ENCODE peak calls at places on chromosomes 12 and 14, in six cellular contexts. One of them, this sample, is unnamed.

GRCh38 chr12:57135939-57136338 is 7.7 kb downstream of the LRP1 start:
- DNase-seq in fibroblast of lung: peak; percentile 45
- DNase-seq in choroid plexus epithelial cell: no peak
- DNase-seq in cardiac fibroblast: no peak
- DNase-seq in body of pancreas: peak; percentile 22
- DNase-seq in lower leg skin: no peak
- DNase-seq in this sample: no peak

GRCh38 chr12:65121049-65121955 is at the start of gene WIF1:
- DNase-seq in fibroblast of lung: peak; percentile 8
- DNase-seq in choroid plexus epithelial cell: no peak
- DNase-seq in cardiac fibroblast: no peak
- DNase-seq in body of pancreas: peak; percentile 52
- DNase-seq in lower leg skin: peak; percentile 86
- DNase-seq in this sample: no peak

GRCh38 chr12:44076892-44077291 is 241.0 kb downstream of the TMEM117 start:
- DNase-seq in fibroblast of lung: no peak
- DNase-seq in choroid plexus epithelial cell: no peak
- DNase-seq in cardiac fibroblast: no peak
- DNase-seq in body of pancreas: no peak
- DNase-seq in lower leg skin: no peak
- DNase-seq in this sample: no peak

GRCh38 chr14:81298911-81299310 is 78.2 kb upstream of the GTF2A1 start:
- DNase-seq in fibroblast of lung: no peak
- DNase-seq in choroid plexus epithelial cell: no peak
- DNase-seq in cardiac fibroblast: no peak
- DNase-seq in body of pancreas: no peak
- DNase-seq in lower leg skin: no peak
- DNase-seq in this sample: no peak

GRCh38 chr12:85076688-85077430 is 40.7 kb downstream of the LRRIQ1 start:
- DNase-seq in fibroblast of lung: peak; percentile 94
- DNase-seq in choroid plexus epithelial cell: peak; percentile 97
- DNase-seq in cardiac fibroblast: peak; percentile 88
- DNase-seq in body of pancreas: no peak
- DNase-seq in lower leg skin: no peak
- DNase-seq in this sample: peak; percentile 82

GRCh38 chr12:125295550-125295949 is 230.3 kb downstream of the AACS start:
- DNase-seq in fibroblast of lung: no peak
- DNase-seq in choroid plexus epithelial cell: no peak
- DNase-seq in cardiac fibroblast: no peak
- DNase-seq in body of pancreas: no peak
- DNase-seq in lower leg skin: no peak
- DNase-seq in this sample: no peak

GRCh38 chr14:70919774-70920173 is 12.5 kb downstream of the PCNX1 start:
- DNase-seq in fibroblast of lung: peak; percentile 73
- DNase-seq in choroid plexus epithelial cell: peak; percentile 66
- DNase-seq in cardiac fibroblast: peak; percentile 66
- DNase-seq in body of pancreas: no peak
- DNase-seq in lower leg skin: no peak
- DNase-seq in this sample: no peak

GRCh38 chr12:2054091-2055018 is 1.6 kb downstream of the CACNA1C start:
- DNase-seq in fibroblast of lung: no peak
- DNase-seq in choroid plexus epithelial cell: peak; percentile 16
- DNase-seq in cardiac fibroblast: no peak
- DNase-seq in body of pancreas: no peak
- DNase-seq in lower leg skin: no peak
- DNase-seq in this sample: no peak

GRCh38 chr12:105451211-105451610 is 120.7 kb downstream of the C12orf75 start:
- DNase-seq in fibroblast of lung: peak; percentile 96
- DNase-seq in choroid plexus epithelial cell: peak; percentile 71
- DNase-seq in cardiac fibroblast: peak; percentile 78
- DNase-seq in body of pancreas: no peak
- DNase-seq in lower leg skin: no peak
- DNase-seq in this sample: peak; percentile 57

GRCh38 chr12:40662366-40662765 is 29.9 kb upstream of the CNTN1 start:
- DNase-seq in fibroblast of lung: no peak
- DNase-seq in choroid plexus epithelial cell: no peak
- DNase-seq in cardiac fibroblast: no peak
- DNase-seq in body of pancreas: no peak
- DNase-seq in lower leg skin: no peak
- DNase-seq in this sample: no peak

GRCh38 chr14:31990183-31990862 is 86.8 kb upstream of the ARHGAP5 start:
- DNase-seq in fibroblast of lung: peak; percentile 66
- DNase-seq in choroid plexus epithelial cell: no peak
- DNase-seq in cardiac fibroblast: no peak
- DNase-seq in body of pancreas: no peak
- DNase-seq in lower leg skin: no peak
- DNase-seq in this sample: no peak

GRCh38 chr12:108468149-108468968 is 46.7 kb upstream of the FICD start:
- DNase-seq in fibroblast of lung: peak; percentile 15
- DNase-seq in choroid plexus epithelial cell: peak; percentile 56
- DNase-seq in cardiac fibroblast: peak; percentile 43
- DNase-seq in body of pancreas: no peak
- DNase-seq in lower leg skin: no peak
- DNase-seq in this sample: no peak

GRCh38 chr12:108495054-108495453 is 20.0 kb upstream of the FICD start:
- DNase-seq in fibroblast of lung: no peak
- DNase-seq in choroid plexus epithelial cell: peak; percentile 74
- DNase-seq in cardiac fibroblast: peak; percentile 46
- DNase-seq in body of pancreas: no peak
- DNase-seq in lower leg skin: peak; percentile 15
- DNase-seq in this sample: no peak

GRCh38 chr12:8032242-8033152 is at the start of gene FOXJ2:
- DNase-seq in fibroblast of lung: peak; percentile 63
- DNase-seq in choroid plexus epithelial cell: peak; percentile 73
- DNase-seq in cardiac fibroblast: peak; percentile 64
- DNase-seq in body of pancreas: peak; percentile 84
- DNase-seq in lower leg skin: peak; percentile 96
- DNase-seq in this sample: peak; percentile 19

GRCh38 chr12:29149691-29150382 is 759 bp downstream of the FAR2 start:
- DNase-seq in fibroblast of lung: no peak
- DNase-seq in choroid plexus epithelial cell: no peak
- DNase-seq in cardiac fibroblast: no peak
- DNase-seq in body of pancreas: no peak
- DNase-seq in lower leg skin: peak; percentile 88
- DNase-seq in this sample: no peak

GRCh38 chr14:64938972-64939816 is 3.4 kb downstream of the GPX2 start:
- DNase-seq in fibroblast of lung: no peak
- DNase-seq in choroid plexus epithelial cell: no peak
- DNase-seq in cardiac fibroblast: no peak
- DNase-seq in body of pancreas: no peak
- DNase-seq in lower leg skin: peak; percentile 56
- DNase-seq in this sample: no peak

GRCh38 chr14:39430762-39431415 is 1.3 kb downstream of the FBXO33 start:
- DNase-seq in fibroblast of lung: peak; percentile 17
- DNase-seq in choroid plexus epithelial cell: peak; percentile 23
- DNase-seq in cardiac fibroblast: peak; percentile 5
- DNase-seq in body of pancreas: no peak
- DNase-seq in lower leg skin: no peak
- DNase-seq in this sample: no peak

GRCh38 chr14:94598506-94598815 is 13.7 kb upstream of the SERPINA3 start:
- DNase-seq in fibroblast of lung: no peak
- DNase-seq in choroid plexus epithelial cell: no peak
- DNase-seq in cardiac fibroblast: no peak
- DNase-seq in body of pancreas: no peak
- DNase-seq in lower leg skin: no peak
- DNase-seq in this sample: no peak

GRCh38 chr14:42513837-42514236 is 907.2 kb downstream of the LRFN5 start:
- DNase-seq in fibroblast of lung: no peak
- DNase-seq in choroid plexus epithelial cell: no peak
- DNase-seq in cardiac fibroblast: no peak
- DNase-seq in body of pancreas: no peak
- DNase-seq in lower leg skin: no peak
- DNase-seq in this sample: no peak

GRCh38 chr14:29905549-29905948 is 22.1 kb downstream of the PRKD1 start:
- DNase-seq in fibroblast of lung: no peak
- DNase-seq in choroid plexus epithelial cell: no peak
- DNase-seq in cardiac fibroblast: no peak
- DNase-seq in body of pancreas: no peak
- DNase-seq in lower leg skin: no peak
- DNase-seq in this sample: no peak

GRCh38 chr12:59084758-59085383 is 164.6 kb upstream of the LRIG3 start:
- DNase-seq in fibroblast of lung: peak; percentile 92
- DNase-seq in choroid plexus epithelial cell: peak; percentile 60
- DNase-seq in cardiac fibroblast: peak; percentile 22
- DNase-seq in body of pancreas: no peak
- DNase-seq in lower leg skin: no peak
- DNase-seq in this sample: no peak

GRCh38 chr12:58171914-58172313 is 230.5 kb downstream of the ATP23 start:
- DNase-seq in fibroblast of lung: peak; percentile 60
- DNase-seq in choroid plexus epithelial cell: peak; percentile 79
- DNase-seq in cardiac fibroblast: peak; percentile 22
- DNase-seq in body of pancreas: peak; percentile 50
- DNase-seq in lower leg skin: no peak
- DNase-seq in this sample: peak; percentile 37

GRCh38 chr12:123388218-123388947 is 4.5 kb downstream of the KMT5A start:
- DNase-seq in fibroblast of lung: peak; percentile 68
- DNase-seq in choroid plexus epithelial cell: peak; percentile 59
- DNase-seq in cardiac fibroblast: peak; percentile 55
- DNase-seq in body of pancreas: peak; percentile 80
- DNase-seq in lower leg skin: peak; percentile 93
- DNase-seq in this sample: no peak

GRCh38 chr12:123390415-123391093 is 6.6 kb downstream of the KMT5A start:
- DNase-seq in fibroblast of lung: no peak
- DNase-seq in choroid plexus epithelial cell: peak; percentile 23
- DNase-seq in cardiac fibroblast: no peak
- DNase-seq in body of pancreas: no peak
- DNase-seq in lower leg skin: no peak
- DNase-seq in this sample: no peak

GRCh38 chr12:123389560-123390351 is 5.8 kb downstream of the KMT5A start:
- DNase-seq in fibroblast of lung: peak; percentile 29
- DNase-seq in choroid plexus epithelial cell: peak; percentile 28
- DNase-seq in cardiac fibroblast: peak; percentile 35
- DNase-seq in body of pancreas: peak; percentile 67
- DNase-seq in lower leg skin: peak; percentile 89
- DNase-seq in this sample: no peak

GRCh38 chr12:123387508-123388217 is 3.7 kb downstream of the KMT5A start:
- DNase-seq in fibroblast of lung: no peak
- DNase-seq in choroid plexus epithelial cell: peak; percentile 8
- DNase-seq in cardiac fibroblast: no peak
- DNase-seq in body of pancreas: peak; percentile 11
- DNase-seq in lower leg skin: no peak
- DNase-seq in this sample: no peak

GRCh38 chr12:123388948-123389559 is 5.1 kb downstream of the KMT5A start:
- DNase-seq in fibroblast of lung: no peak
- DNase-seq in choroid plexus epithelial cell: no peak
- DNase-seq in cardiac fibroblast: no peak
- DNase-seq in body of pancreas: peak; percentile 15
- DNase-seq in lower leg skin: no peak
- DNase-seq in this sample: no peak
- H3K4me3 ChIP-seq in fibroblast of lung: peak overlapping the region; percentile 63
- H3K4me3 ChIP-seq in choroid plexus epithelial cell: peak overlapping the region; percentile 77
- H3K4me3 ChIP-seq in cardiac fibroblast: peak overlapping the region; percentile 64
- H3K4me3 ChIP-seq in body of pancreas: no peak overlapping the region
- H3K4me3 ChIP-seq in lower leg skin: peak overlapping the region; percentile 36
- H3K4me3 ChIP-seq in this sample: peak overlapping the region; percentile 66

DNA sequence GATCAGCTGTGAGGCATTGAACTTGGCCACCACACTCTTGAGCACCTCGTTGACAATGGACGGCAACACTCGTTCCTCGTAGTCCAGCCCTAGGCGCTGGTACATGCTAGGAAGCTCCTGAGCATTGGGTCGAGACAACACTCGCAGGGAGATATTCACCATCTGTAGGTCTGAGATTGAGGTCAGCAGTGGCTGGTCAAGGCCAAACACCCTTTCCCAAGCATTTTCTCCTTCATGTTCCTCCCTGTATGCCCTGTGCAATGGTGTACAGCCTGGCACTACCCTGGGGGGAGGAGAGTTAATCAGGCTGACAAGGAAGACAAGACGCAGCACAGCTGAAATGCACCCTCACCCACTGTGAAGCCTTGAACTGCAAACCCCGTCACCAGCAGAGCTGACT is 2.0 kb downstream of the PHB2 start:
- DNase-seq in fibroblast of lung: no peak
- DNase-seq in choroid plexus epithelial cell: no peak
- DNase-seq in cardiac fibroblast: no peak
- DNase-seq in body of pancreas: no peak
- DNase-seq in lower leg skin: peak; percentile 68
- DNase-seq in this sample: no peak
- H3K4me3 ChIP-seq in fibroblast of lung: no peak overlapping the region
- H3K4me3 ChIP-seq in choroid plexus epithelial cell: no peak overlapping the region
- H3K4me3 ChIP-seq in cardiac fibroblast: no peak overlapping the region
- H3K4me3 ChIP-seq in body of pancreas: no peak overlapping the region
- H3K4me3 ChIP-seq in lower leg skin: no peak overlapping the region
- H3K4me3 ChIP-seq in this sample: no peak overlapping the region

GRCh38 chr12:16184691-16185090 is 92.8 kb downstream of the SLC15A5 start:
- DNase-seq in fibroblast of lung: no peak
- DNase-seq in choroid plexus epithelial cell: no peak
- DNase-seq in cardiac fibroblast: no peak
- DNase-seq in body of pancreas: no peak
- DNase-seq in lower leg skin: no peak
- DNase-seq in this sample: no peak
- H3K4me3 ChIP-seq in fibroblast of lung: no peak overlapping the region
- H3K4me3 ChIP-seq in choroid plexus epithelial cell: no peak overlapping the region
- H3K4me3 ChIP-seq in cardiac fibroblast: no peak overlapping the region
- H3K4me3 ChIP-seq in body of pancreas: no peak overlapping the region
- H3K4me3 ChIP-seq in lower leg skin: no peak overlapping the region
- H3K4me3 ChIP-seq in this sample: no peak overlapping the region

GRCh38 chr12:120000556-120000955 is 11.5 kb downstream of the BICDL1 start:
- DNase-seq in fibroblast of lung: no peak
- DNase-seq in choroid plexus epithelial cell: no peak
- DNase-seq in cardiac fibroblast: no peak
- DNase-seq in body of pancreas: no peak
- DNase-seq in lower leg skin: no peak
- DNase-seq in this sample: no peak
- H3K4me3 ChIP-seq in fibroblast of lung: no peak overlapping the region
- H3K4me3 ChIP-seq in choroid plexus epithelial cell: no peak overlapping the region
- H3K4me3 ChIP-seq in cardiac fibroblast: no peak overlapping the region
- H3K4me3 ChIP-seq in body of pancreas: no peak overlapping the region
- H3K4me3 ChIP-seq in lower leg skin: no peak overlapping the region
- H3K4me3 ChIP-seq in this sample: no peak overlapping the region

GRCh38 chr12:6766651-6767300 is 613 bp downstream of the PTMS start:
- DNase-seq in fibroblast of lung: peak; percentile 59
- DNase-seq in choroid plexus epithelial cell: peak; percentile 68
- DNase-seq in cardiac fibroblast: peak; percentile 62
- DNase-seq in body of pancreas: peak; percentile 84
- DNase-seq in lower leg skin: peak; percentile 96
- DNase-seq in this sample: no peak

GRCh38 chr12:6764011-6764828 is 1.9 kb upstream of the PTMS start:
- DNase-seq in fibroblast of lung: peak; percentile 100
- DNase-seq in choroid plexus epithelial cell: peak; percentile 99
- DNase-seq in cardiac fibroblast: peak; percentile 99
- DNase-seq in body of pancreas: peak; percentile 95
- DNase-seq in lower leg skin: peak; percentile 97
- DNase-seq in this sample: peak; percentile 97

GRCh38 chr12:6763380-6763779 is 2.8 kb upstream of the PTMS start:
- DNase-seq in fibroblast of lung: no peak
- DNase-seq in choroid plexus epithelial cell: no peak
- DNase-seq in cardiac fibroblast: no peak
- DNase-seq in body of pancreas: no peak
- DNase-seq in lower leg skin: no peak
- DNase-seq in this sample: no peak

GRCh38 chr12:6765634-6766581 is at the start of gene PTMS:
- DNase-seq in fibroblast of lung: peak; percentile 98
- DNase-seq in choroid plexus epithelial cell: peak; percentile 95
- DNase-seq in cardiac fibroblast: peak; percentile 91
- DNase-seq in body of pancreas: peak; percentile 75
- DNase-seq in lower leg skin: peak; percentile 95
- DNase-seq in this sample: peak; percentile 86

GRCh38 chr12:6765048-6765633 is 1.0 kb upstream of the PTMS start:
- DNase-seq in fibroblast of lung: no peak
- DNase-seq in choroid plexus epithelial cell: no peak
- DNase-seq in cardiac fibroblast: no peak
- DNase-seq in body of pancreas: no peak
- DNase-seq in lower leg skin: no peak
- DNase-seq in this sample: no peak
- H3K4me3 ChIP-seq in fibroblast of lung: peak overlapping the region; percentile 19
- H3K4me3 ChIP-seq in choroid plexus epithelial cell: peak overlapping the region; percentile 88
- H3K4me3 ChIP-seq in cardiac fibroblast: peak overlapping the region; percentile 91
- H3K4me3 ChIP-seq in body of pancreas: no peak overlapping the region
- H3K4me3 ChIP-seq in lower leg skin: no peak overlapping the region
- H3K4me3 ChIP-seq in this sample: peak overlapping the region; percentile 93

GRCh38 chr14:20477211-20477876 is 8.1 kb downstream of the PNP start:
- DNase-seq in fibroblast of lung: peak; percentile 79
- DNase-seq in choroid plexus epithelial cell: peak; percentile 49
- DNase-seq in cardiac fibroblast: peak; percentile 51
- DNase-seq in body of pancreas: peak; percentile 51
- DNase-seq in lower leg skin: no peak
- DNase-seq in this sample: no peak
- H3K4me3 ChIP-seq in fibroblast of lung: no peak overlapping the region
- H3K4me3 ChIP-seq in choroid plexus epithelial cell: no peak overlapping the region
- H3K4me3 ChIP-seq in cardiac fibroblast: no peak overlapping the region
- H3K4me3 ChIP-seq in body of pancreas: no peak overlapping the region
- H3K4me3 ChIP-seq in lower leg skin: no peak overlapping the region
- H3K4me3 ChIP-seq in this sample: no peak overlapping the region

This sample was measured in skeletal muscle cell.